ENCODE peak calls at places on chromosomes 2 and 18, in eight cellular contexts. One of them, this sample, is unnamed. For H3K4me1, the result is how much of the 10 kb centered on the place peaks cover.

GRCh38 chr2:73156539-73157124 is 43.9 kb upstream of the RAB11FIP5 start:
- DNase-seq in IMR-90: peak
- DNase-seq in prostate gland: no peak
- DNase-seq in right lobe of liver: peak
- DNase-seq in H1: peak
- DNase-seq in transverse colon: peak
- DNase-seq in thyroid gland: peak
- DNase-seq in uterus: peak
- DNase-seq in this sample: peak

GRCh38 chr2:232511336-232511863 is 8.8 kb upstream of the PRSS56 start:
- DNase-seq in IMR-90: no peak
- DNase-seq in prostate gland: no peak
- DNase-seq in right lobe of liver: no peak
- DNase-seq in H1: no peak
- DNase-seq in transverse colon: no peak
- DNase-seq in thyroid gland: no peak
- DNase-seq in uterus: no peak
- DNase-seq in this sample: peak

GRCh38 chr2:222313816-222314215 is 15.0 kb upstream of the PAX3 start:
- DNase-seq in IMR-90: no peak
- DNase-seq in prostate gland: no peak
- DNase-seq in right lobe of liver: no peak
- DNase-seq in H1: no peak
- DNase-seq in transverse colon: no peak
- DNase-seq in thyroid gland: no peak
- DNase-seq in uterus: no peak
- DNase-seq in this sample: no peak

GRCh38 chr18:3593381-3593903 is 143.5 kb downstream of the TGIF1 start:
- DNase-seq in IMR-90: peak
- DNase-seq in prostate gland: peak
- DNase-seq in right lobe of liver: no peak
- DNase-seq in H1: no peak
- DNase-seq in transverse colon: no peak
- DNase-seq in thyroid gland: no peak
- DNase-seq in uterus: no peak
- DNase-seq in this sample: peak

GRCh38 chr2:116094196-116094595 is 1651.8 kb downstream of the DPP10 start:
- DNase-seq in IMR-90: no peak
- DNase-seq in prostate gland: no peak
- DNase-seq in right lobe of liver: no peak
- DNase-seq in H1: peak
- DNase-seq in transverse colon: no peak
- DNase-seq in thyroid gland: no peak
- DNase-seq in uterus: no peak
- DNase-seq in this sample: no peak

GRCh38 chr18:76588591-76589303 is 93.7 kb upstream of the ZNF516 start:
- DNase-seq in IMR-90: no peak
- DNase-seq in prostate gland: no peak
- DNase-seq in right lobe of liver: no peak
- DNase-seq in H1: peak
- DNase-seq in transverse colon: no peak
- DNase-seq in thyroid gland: peak
- DNase-seq in uterus: no peak
- DNase-seq in this sample: peak

GRCh38 chr2:235026137-235026536 is 74.3 kb downstream of the SH3BP4 start:
- DNase-seq in IMR-90: peak
- DNase-seq in prostate gland: peak
- DNase-seq in right lobe of liver: no peak
- DNase-seq in H1: no peak
- DNase-seq in transverse colon: peak
- DNase-seq in thyroid gland: no peak
- DNase-seq in uterus: no peak
- DNase-seq in this sample: peak

GRCh38 chr2:61125798-61126197 is 36.2 kb upstream of the C2orf74 start:
- DNase-seq in IMR-90: no peak
- DNase-seq in prostate gland: no peak
- DNase-seq in right lobe of liver: no peak
- DNase-seq in H1: no peak
- DNase-seq in transverse colon: no peak
- DNase-seq in thyroid gland: peak
- DNase-seq in uterus: no peak
- DNase-seq in this sample: no peak

GRCh38 chr2:226873051-226873620 is 37.3 kb downstream of the RHBDD1 start:
- DNase-seq in IMR-90: peak
- DNase-seq in prostate gland: no peak
- DNase-seq in right lobe of liver: no peak
- DNase-seq in H1: no peak
- DNase-seq in transverse colon: no peak
- DNase-seq in thyroid gland: no peak
- DNase-seq in uterus: no peak
- DNase-seq in this sample: no peak

GRCh38 chr2:143968360-143968759 is 551.6 kb downstream of the ZEB2 start:
- DNase-seq in IMR-90: no peak
- DNase-seq in prostate gland: no peak
- DNase-seq in right lobe of liver: no peak
- DNase-seq in H1: no peak
- DNase-seq in transverse colon: no peak
- DNase-seq in thyroid gland: no peak
- DNase-seq in uterus: no peak
- DNase-seq in this sample: no peak

GRCh38 chr2:120770176-120770575 is 34.5 kb downstream of the GLI2 start:
- DNase-seq in IMR-90: no peak
- DNase-seq in prostate gland: no peak
- DNase-seq in right lobe of liver: peak
- DNase-seq in H1: no peak
- DNase-seq in transverse colon: no peak
- DNase-seq in thyroid gland: no peak
- DNase-seq in uterus: peak
- DNase-seq in this sample: no peak

GRCh38 chr2:231393149-231394131 is 2.1 kb upstream of the B3GNT7 start:
- DNase-seq in IMR-90: no peak
- DNase-seq in prostate gland: no peak
- DNase-seq in right lobe of liver: peak
- DNase-seq in H1: no peak
- DNase-seq in transverse colon: no peak
- DNase-seq in thyroid gland: no peak
- DNase-seq in uterus: no peak
- DNase-seq in this sample: peak

GRCh38 chr2:162301151-162301804 is 17.2 kb downstream of the IFIH1 start:
- DNase-seq in IMR-90: peak
- DNase-seq in prostate gland: peak
- DNase-seq in right lobe of liver: no peak
- DNase-seq in H1: no peak
- DNase-seq in transverse colon: peak
- DNase-seq in thyroid gland: peak
- DNase-seq in uterus: peak
- DNase-seq in this sample: peak

GRCh38 chr2:56167616-56168015 is 16.2 kb upstream of the CCDC85A start:
- DNase-seq in IMR-90: no peak
- DNase-seq in prostate gland: no peak
- DNase-seq in right lobe of liver: no peak
- DNase-seq in H1: no peak
- DNase-seq in transverse colon: no peak
- DNase-seq in thyroid gland: no peak
- DNase-seq in uterus: no peak
- DNase-seq in this sample: no peak

GRCh38 chr2:143615617-143616016 is 486.4 kb downstream of the ARHGAP15 start:
- DNase-seq in IMR-90: peak
- DNase-seq in prostate gland: no peak
- DNase-seq in right lobe of liver: no peak
- DNase-seq in H1: no peak
- DNase-seq in transverse colon: no peak
- DNase-seq in thyroid gland: no peak
- DNase-seq in uterus: no peak
- DNase-seq in this sample: no peak

GRCh38 chr2:182426082-182426914 is 538 bp downstream of the PDE1A start:
- DNase-seq in IMR-90: peak
- DNase-seq in prostate gland: no peak
- DNase-seq in right lobe of liver: no peak
- DNase-seq in H1: no peak
- DNase-seq in transverse colon: no peak
- DNase-seq in thyroid gland: no peak
- DNase-seq in uterus: no peak
- DNase-seq in this sample: no peak

GRCh38 chr2:12456293-12457151 is 260.2 kb upstream of the TRIB2 start:
- DNase-seq in IMR-90: peak
- DNase-seq in prostate gland: peak
- DNase-seq in right lobe of liver: peak
- DNase-seq in H1: no peak
- DNase-seq in transverse colon: peak
- DNase-seq in thyroid gland: peak
- DNase-seq in uterus: peak
- DNase-seq in this sample: peak

GRCh38 chr2:160433466-160434172 is 60.0 kb downstream of the RBMS1 start:
- DNase-seq in IMR-90: no peak
- DNase-seq in prostate gland: peak
- DNase-seq in right lobe of liver: no peak
- DNase-seq in H1: no peak
- DNase-seq in transverse colon: no peak
- DNase-seq in thyroid gland: no peak
- DNase-seq in uterus: no peak
- DNase-seq in this sample: no peak

GRCh38 chr2:55431982-55432627 is 12.4 kb upstream of the CCDC88A start:
- DNase-seq in IMR-90: peak
- DNase-seq in prostate gland: no peak
- DNase-seq in right lobe of liver: no peak
- DNase-seq in H1: no peak
- DNase-seq in transverse colon: no peak
- DNase-seq in thyroid gland: no peak
- DNase-seq in uterus: no peak
- DNase-seq in this sample: no peak

GRCh38 chr2:170881840-170882239 is 47.2 kb upstream of the GORASP2 start:
- DNase-seq in IMR-90: no peak
- DNase-seq in prostate gland: no peak
- DNase-seq in right lobe of liver: no peak
- DNase-seq in H1: no peak
- DNase-seq in transverse colon: no peak
- DNase-seq in thyroid gland: no peak
- DNase-seq in uterus: no peak
- DNase-seq in this sample: no peak

GRCh38 chr2:35033748-35034147 is 1321.8 kb upstream of the CRIM1 start:
- DNase-seq in IMR-90: no peak
- DNase-seq in prostate gland: no peak
- DNase-seq in right lobe of liver: peak
- DNase-seq in H1: no peak
- DNase-seq in transverse colon: no peak
- DNase-seq in thyroid gland: no peak
- DNase-seq in uterus: no peak
- DNase-seq in this sample: no peak
- H3K27ac ChIP-seq in IMR-90: no peak
- H3K27ac ChIP-seq in prostate gland: no peak
- H3K27ac ChIP-seq in right lobe of liver: no peak
- H3K27ac ChIP-seq in H1: no peak
- H3K27ac ChIP-seq in transverse colon: no peak
- H3K27ac ChIP-seq in thyroid gland: no peak
- H3K27ac ChIP-seq in uterus: no peak
- H3K27ac ChIP-seq in this sample: no peak

GRCh38 chr2:177212106-177212894 is at the start of gene HNRNPA3:
- DNase-seq in IMR-90: peak
- DNase-seq in prostate gland: peak
- DNase-seq in right lobe of liver: peak
- DNase-seq in H1: peak
- DNase-seq in transverse colon: peak
- DNase-seq in thyroid gland: peak
- DNase-seq in uterus: peak
- DNase-seq in this sample: peak
- TF ChIP-seq POLR2A in IMR-90: peak
- TF ChIP-seq POLR2A in prostate gland: peak
- TF ChIP-seq POLR2A in right lobe of liver: peak
- TF ChIP-seq POLR2A in H1: peak
- TF ChIP-seq POLR2A in transverse colon: peak
- TF ChIP-seq POLR2A in thyroid gland: peak
- TF ChIP-seq POLR2A in uterus: peak
- TF ChIP-seq POLR2A in this sample: peak

GRCh38 chr2:9944330-9944758 is 7.1 kb upstream of the GRHL1 start:
- DNase-seq in IMR-90: no peak
- DNase-seq in prostate gland: peak
- DNase-seq in right lobe of liver: no peak
- DNase-seq in H1: no peak
- DNase-seq in transverse colon: no peak
- DNase-seq in thyroid gland: no peak
- DNase-seq in uterus: no peak
- DNase-seq in this sample: no peak
- H3K4me1 ChIP-seq in IMR-90: under half
- H3K4me1 ChIP-seq in prostate gland: under half
- H3K4me1 ChIP-seq in right lobe of liver: under half
- H3K4me1 ChIP-seq in H1: under half
- H3K4me1 ChIP-seq in transverse colon: under half
- H3K4me1 ChIP-seq in thyroid gland: under half
- H3K4me1 ChIP-seq in uterus: under half
- H3K4me1 ChIP-seq in this sample: under half

GRCh38 chr2:95260028-95261023 is 13.9 kb upstream of the PROM2 start:
- DNase-seq in IMR-90: peak
- DNase-seq in prostate gland: peak
- DNase-seq in right lobe of liver: no peak
- DNase-seq in H1: no peak
- DNase-seq in transverse colon: no peak
- DNase-seq in thyroid gland: no peak
- DNase-seq in uterus: no peak
- DNase-seq in this sample: no peak
- H3K27ac ChIP-seq in IMR-90: no peak
- H3K27ac ChIP-seq in prostate gland: peak
- H3K27ac ChIP-seq in right lobe of liver: no peak
- H3K27ac ChIP-seq in H1: no peak
- H3K27ac ChIP-seq in transverse colon: no peak
- H3K27ac ChIP-seq in thyroid gland: no peak
- H3K27ac ChIP-seq in uterus: no peak
- H3K27ac ChIP-seq in this sample: no peak

DNA sequence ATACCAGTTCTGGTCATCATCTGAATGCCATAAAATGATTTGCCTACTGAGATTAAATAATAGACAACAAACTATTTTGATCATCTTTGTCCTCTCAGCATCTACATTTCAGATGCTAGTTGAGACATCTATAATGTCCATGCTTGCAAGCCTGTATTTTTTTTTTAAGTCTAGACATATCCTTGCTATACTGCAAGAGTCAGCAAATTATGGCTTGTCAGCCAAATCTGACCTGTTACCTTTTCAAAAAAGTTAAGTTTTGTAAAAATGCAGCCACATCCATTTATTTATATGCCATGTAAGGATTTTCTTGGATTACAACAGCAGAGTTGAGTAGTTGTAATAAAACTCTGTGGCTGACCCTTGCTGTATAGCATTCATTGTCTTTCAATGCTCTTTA is 1355.7 kb upstream of the FAM98A start:
- DNase-seq in IMR-90: no peak
- DNase-seq in prostate gland: no peak
- DNase-seq in right lobe of liver: no peak
- DNase-seq in H1: no peak
- DNase-seq in transverse colon: no peak
- DNase-seq in thyroid gland: no peak
- DNase-seq in uterus: no peak
- DNase-seq in this sample: no peak
- TF ChIP-seq POLR2A in IMR-90: no peak
- TF ChIP-seq POLR2A in prostate gland: no peak
- TF ChIP-seq POLR2A in right lobe of liver: no peak
- TF ChIP-seq POLR2A in H1: no peak
- TF ChIP-seq POLR2A in transverse colon: no peak
- TF ChIP-seq POLR2A in thyroid gland: no peak
- TF ChIP-seq POLR2A in uterus: no peak
- TF ChIP-seq POLR2A in this sample: no peak